ENCODE peak calls at places on chromosomes 1 and 21, in ten cellular contexts. N is thoracic aorta, D is transverse colon, R is lower lobe of right lung, W is GM10248, I is psoas muscle, E is left ventricle myocardium inferior, Y is spleen, H is fibroblast of mammary gland, Q is mesothelial cell of epicardium. Z is an unnamed sample.

GRCh38 chr1:50232271-50232670 is 123.6 kb downstream of the ELAVL4 start:
- DNase-seq in Y (no peak), D (no peak), W (no peak), I (no peak), R (no peak), Q (no peak), H (no peak), E (no peak), N (no peak), Z (no peak)

GRCh38 chr1:215911406-215911968 is 344.4 kb downstream of the KCTD3 start:
- DNase-seq in D (no peak), W (no peak), N (no peak), R (no peak), Q (no peak), I (no peak), Y (no peak), H (peak), E (no peak), Z (no peak)

GRCh38 chr1:7586031-7586941 is 184.8 kb upstream of the VAMP3 start:
- DNase-seq in N (no peak), E (no peak), Y (peak), Q (peak), D (no peak), I (no peak), W (no peak), R (peak), H (no peak), Z (no peak)

GRCh38 chr1:15885701-15886612 is 38.5 kb downstream of the SPEN start:
- DNase-seq in Y (peak), H (peak), R (peak), E (peak), I (peak), W (peak), N (peak), D (peak), Q (peak), Z (peak)

GRCh38 chr1:233710031-233710430 is 96.1 kb downstream of the KCNK1 start:
- DNase-seq in N (no peak), D (no peak), Q (no peak), R (no peak), W (no peak), E (no peak), H (no peak), I (no peak), Y (no peak), Z (no peak)

GRCh38 chr1:10495942-10496341 is 21.2 kb downstream of the PEX14 start:
- DNase-seq in R (no peak), E (no peak), I (no peak), N (no peak), D (no peak), W (no peak), Y (no peak), H (no peak), Q (peak), Z (no peak)

GRCh38 chr1:8602471-8603219 is 214.8 kb downstream of the RERE start:
- DNase-seq in H (no peak), D (no peak), N (no peak), Y (no peak), W (no peak), E (no peak), R (no peak), Q (no peak), I (no peak), Z (no peak)

GRCh38 chr1:165408518-165408917 is 36.4 kb downstream of the RXRG start:
- DNase-seq in N (no peak), W (no peak), Q (no peak), E (no peak), I (no peak), Y (no peak), R (no peak), D (no peak), H (peak), Z (no peak)

GRCh38 chr21:42465008-42465878 is 30.8 kb downstream of the RSPH1 start:
- DNase-seq in Q (no peak), H (no peak), D (peak), W (peak), Y (no peak), I (no peak), E (no peak), R (no peak), N (no peak), Z (no peak)

GRCh38 chr1:207883660-207884245 is 27.2 kb downstream of the CD34 start:
- DNase-seq in I (no peak), W (no peak), Q (no peak), H (no peak), R (no peak), N (no peak), D (no peak), Y (no peak), E (no peak), Z (no peak)

GRCh38 chr1:203765029-203765837 is at the start of gene LAX1:
- DNase-seq in D (peak), N (no peak), E (no peak), R (no peak), I (no peak), W (peak), Q (no peak), H (no peak), Y (no peak), Z (no peak)

GRCh38 chr1:225440380-225440957 is 12.6 kb upstream of the LBR start:
- DNase-seq in W (no peak), H (no peak), I (no peak), Q (no peak), Y (no peak), R (no peak), E (no peak), D (peak), N (no peak), Z (no peak)

GRCh38 chr1:241992734-241993133 is 6.2 kb downstream of the MAP1LC3C start:
- DNase-seq in R (no peak), I (no peak), E (no peak), W (no peak), Y (no peak), D (no peak), N (no peak), H (peak), Q (no peak), Z (no peak)

GRCh38 chr1:85406887-85407593 is 57.9 kb downstream of the DDAH1 start:
- DNase-seq in D (peak), I (no peak), Y (no peak), R (no peak), W (no peak), Q (no peak), N (peak), H (peak), E (no peak), Z (no peak)

GRCh38 chr1:150061632-150062101 is 5.9 kb upstream of the VPS45 start:
- DNase-seq in Y (no peak), I (no peak), D (no peak), H (peak), W (no peak), N (peak), E (no peak), R (no peak), Q (no peak), Z (no peak)

GRCh38 chr1:32992489-32993214 is 28.0 kb upstream of the RNF19B start:
- DNase-seq in I (peak), W (peak), R (peak), N (peak), Q (no peak), Y (peak), D (peak), H (peak), E (peak), Z (peak)

GRCh38 chr1:1894354-1895049 is 3.6 kb upstream of the GNB1 start:
- DNase-seq in E (peak), W (no peak), H (no peak), R (no peak), N (no peak), D (peak), Q (no peak), I (peak), Y (peak), Z (no peak)

GRCh38 chr1:200330770-200331428 is 78.9 kb downstream of the ZNF281 start:
- DNase-seq in Q (no peak), R (no peak), W (no peak), I (no peak), E (no peak), D (no peak), H (no peak), Y (no peak), N (no peak), Z (no peak)

GRCh38 chr1:171252482-171252881 is 4.2 kb downstream of the FMO1 start:
- DNase-seq in Y (peak), E (no peak), R (no peak), H (no peak), W (peak), Q (no peak), D (peak), I (no peak), N (no peak), Z (no peak)

GRCh38 chr21:46066843-46067331 is 31.0 kb upstream of the COL6A2 start:
- DNase-seq in D (no peak), Q (peak), Y (no peak), H (peak), W (no peak), I (peak), R (peak), E (peak), N (no peak), Z (no peak)

GRCh38 chr21:17438642-17439041 is 74.2 kb upstream of the CXADR start:
- DNase-seq in H (no peak), E (no peak), I (no peak), Y (no peak), N (no peak), Q (no peak), W (no peak), R (no peak), D (no peak), Z (no peak)

GRCh38 chr1:66243548-66244130 is 290.3 kb upstream of the SGIP1 start:
- DNase-seq in N (no peak), I (no peak), W (no peak), E (no peak), D (no peak), R (no peak), Q (no peak), H (peak), Y (no peak), Z (no peak)

GRCh38 chr1:167722152-167722869 is 529 bp downstream of the MPZL1 start:
- DNase-seq in H (peak), I (peak), R (no peak), Q (no peak), E (no peak), W (no peak), Y (no peak), D (peak), N (no peak), Z (peak)

GRCh38 chr21:33931799-33932390 is 16.3 kb upstream of the ATP5PO start:
- DNase-seq in I (no peak), Y (peak), Q (no peak), D (no peak), E (no peak), N (no peak), H (no peak), W (no peak), R (no peak), Z (no peak)

GRCh38 chr1:228362141-228362883 is 44.3 kb downstream of the TRIM11 start:
- DNase-seq in E (peak), D (no peak), R (peak), Q (no peak), H (no peak), I (peak), N (no peak), Y (peak), W (no peak), Z (no peak)

GRCh38 chr1:210594605-210595004 is 265.9 kb downstream of the HHAT start:
- DNase-seq in R (no peak), E (no peak), I (no peak), D (no peak), Y (no peak), Q (no peak), N (no peak), H (no peak), W (no peak), Z (no peak)

GRCh38 chr1:210600421-210601195 is 271.9 kb downstream of the HHAT start:
- DNase-seq in Q (no peak), E (no peak), H (no peak), N (no peak), D (no peak), W (no peak), I (no peak), R (no peak), Y (no peak), Z (no peak)

GRCh38 chr1:210598135-210598652 is 269.5 kb downstream of the HHAT start:
- DNase-seq in Y (no peak), I (peak), Q (no peak), E (no peak), H (peak), N (peak), W (no peak), R (peak), D (peak), Z (no peak)

GRCh38 chr1:210596641-210597040 is 267.9 kb downstream of the HHAT start:
- DNase-seq in N (no peak), Q (no peak), W (no peak), Y (no peak), D (no peak), R (no peak), I (no peak), H (no peak), E (no peak), Z (no peak)

DNA sequence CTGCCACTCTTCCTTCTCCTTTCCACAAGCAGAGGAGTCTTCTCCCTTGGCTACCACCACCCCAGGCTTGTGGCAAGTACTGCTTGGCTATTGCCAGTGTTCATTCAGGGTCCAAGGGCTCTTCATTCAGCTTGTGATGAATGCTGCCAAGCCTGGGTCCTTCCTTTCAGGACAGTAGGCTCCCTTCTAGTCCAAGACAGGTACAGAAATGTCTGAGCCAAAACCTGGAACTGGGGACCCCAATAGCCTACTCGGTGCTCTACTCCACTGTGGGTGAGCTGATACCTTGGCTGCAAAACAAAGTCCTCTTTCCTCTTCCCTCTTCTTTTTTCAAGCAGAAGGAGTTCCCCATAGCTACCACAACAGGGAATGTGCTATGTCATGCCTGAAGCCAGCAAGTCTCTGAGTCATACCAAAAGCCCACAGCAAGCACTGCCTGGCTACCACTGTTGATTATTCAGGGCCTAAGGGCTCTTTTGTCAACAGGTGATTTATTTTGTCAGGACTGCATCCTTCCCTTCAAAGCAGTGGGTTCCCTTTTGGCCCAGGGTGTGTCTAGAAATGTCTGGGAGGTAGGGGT is 268.9 kb downstream of the HHAT start:
- DNase-seq in D (no peak), R (no peak), Y (no peak), I (no peak), E (no peak), W (no peak), H (peak), N (no peak), Q (no peak), Z (no peak)
- TF ChIP-seq CTCF in D (no peak), R (no peak), Y (no peak), I (no peak), E (no peak), W (no peak), H (no peak), N (no peak), Q (no peak), Z (no peak)

GRCh38 chr1:183472488-183473285 is at the start of gene SMG7:
- DNase-seq in E (peak), Y (peak), Q (peak), H (peak), I (peak), W (peak), D (peak), R (peak), N (peak), Z (no peak)

GRCh38 chr1:183473286-183473536 is 912 bp downstream of the SMG7 start:
- DNase-seq in Y (no peak), Q (no peak), E (no peak), H (peak), R (no peak), D (no peak), W (no peak), I (no peak), N (no peak), Z (no peak)

GRCh38 chr1:183470961-183471747 is 1.1 kb upstream of the SMG7 start:
- DNase-seq in E (peak), Q (peak), H (peak), R (peak), N (peak), W (peak), I (peak), Y (peak), D (peak), Z (peak)

GRCh38 chr1:183470147-183470960 is 1.9 kb upstream of the SMG7 start:
- DNase-seq in W (peak), R (peak), I (peak), D (peak), Q (peak), E (peak), H (peak), N (peak), Y (peak), Z (peak)

GRCh38 chr1:183471748-183472487 is 381 bp upstream of the SMG7 start:
- DNase-seq in W (peak), E (peak), R (peak), D (peak), I (peak), N (peak), Y (peak), H (peak), Q (peak), Z (peak)
- TF ChIP-seq CTCF in W (peak), E (peak), R (peak), D (peak), I (no peak), N (no peak), Y (peak), H (no peak), Q (no peak), Z (peak)

GRCh38 chr1:6271001-6271400 is 10.1 kb upstream of the GPR153 start:
- DNase-seq in D (no peak), Y (no peak), E (no peak), N (no peak), W (no peak), I (no peak), R (no peak), Q (no peak), H (no peak), Z (no peak)

GRCh38 chr1:6274102-6274501 is 13.2 kb upstream of the GPR153 start:
- DNase-seq in H (no peak), Q (no peak), E (no peak), I (no peak), W (no peak), Y (no peak), N (no peak), R (no peak), D (no peak), Z (no peak)

GRCh38 chr1:6271554-6271953 is 10.7 kb upstream of the GPR153 start:
- DNase-seq in E (no peak), D (peak), I (no peak), H (no peak), W (no peak), Y (no peak), R (no peak), N (no peak), Q (no peak), Z (no peak)

GRCh38 chr1:6273380-6273891 is 12.5 kb upstream of the GPR153 start:
- DNase-seq in W (no peak), D (no peak), H (peak), I (no peak), Y (no peak), N (no peak), Q (no peak), E (no peak), R (no peak), Z (no peak)

DNA sequence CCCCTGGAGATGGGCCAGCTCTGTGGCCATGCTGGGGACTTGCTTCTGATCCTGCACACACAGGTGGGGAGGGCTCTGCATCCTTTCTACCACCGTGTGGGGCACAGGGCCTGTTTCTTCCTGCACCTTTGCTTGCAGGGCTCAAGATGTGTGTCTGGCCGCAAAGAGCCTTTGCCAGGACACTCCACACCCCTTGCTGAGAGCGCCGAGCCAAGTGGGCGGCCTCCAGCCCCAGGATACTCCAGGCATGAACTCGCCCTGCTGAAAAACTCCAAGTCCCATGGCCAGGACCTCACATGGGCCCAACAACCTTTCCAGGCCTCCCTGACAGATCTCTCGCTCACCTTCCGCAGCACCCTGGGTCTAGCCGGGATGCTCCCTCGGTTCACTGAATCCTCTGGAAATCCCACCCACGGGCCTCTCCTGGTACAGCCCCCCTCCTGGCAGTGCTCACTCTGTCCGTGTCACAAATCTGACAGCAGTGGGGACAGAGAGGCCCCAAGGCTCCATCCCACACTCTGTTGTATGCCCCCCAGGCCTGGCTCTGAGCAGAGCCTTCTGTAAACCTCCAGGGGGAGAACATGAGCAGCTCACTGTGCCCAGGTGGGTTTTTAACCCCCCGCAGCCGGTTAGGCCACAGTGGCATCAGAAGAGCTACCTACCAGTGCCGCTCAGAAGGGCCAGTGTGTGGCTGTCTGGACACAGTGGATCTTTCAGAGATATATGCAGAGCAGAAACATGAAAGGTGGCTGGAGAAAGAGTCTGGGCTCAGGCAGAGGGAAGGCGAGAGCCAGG is 11.8 kb upstream of the GPR153 start:
- DNase-seq in H (no peak), R (no peak), E (no peak), W (no peak), I (no peak), Q (no peak), Y (no peak), N (no peak), D (no peak), Z (no peak)
- TF ChIP-seq CTCF in H (peak), R (no peak), E (no peak), W (no peak), I (no peak), Q (no peak), Y (no peak), N (no peak), D (no peak), Z (peak)

DNA sequence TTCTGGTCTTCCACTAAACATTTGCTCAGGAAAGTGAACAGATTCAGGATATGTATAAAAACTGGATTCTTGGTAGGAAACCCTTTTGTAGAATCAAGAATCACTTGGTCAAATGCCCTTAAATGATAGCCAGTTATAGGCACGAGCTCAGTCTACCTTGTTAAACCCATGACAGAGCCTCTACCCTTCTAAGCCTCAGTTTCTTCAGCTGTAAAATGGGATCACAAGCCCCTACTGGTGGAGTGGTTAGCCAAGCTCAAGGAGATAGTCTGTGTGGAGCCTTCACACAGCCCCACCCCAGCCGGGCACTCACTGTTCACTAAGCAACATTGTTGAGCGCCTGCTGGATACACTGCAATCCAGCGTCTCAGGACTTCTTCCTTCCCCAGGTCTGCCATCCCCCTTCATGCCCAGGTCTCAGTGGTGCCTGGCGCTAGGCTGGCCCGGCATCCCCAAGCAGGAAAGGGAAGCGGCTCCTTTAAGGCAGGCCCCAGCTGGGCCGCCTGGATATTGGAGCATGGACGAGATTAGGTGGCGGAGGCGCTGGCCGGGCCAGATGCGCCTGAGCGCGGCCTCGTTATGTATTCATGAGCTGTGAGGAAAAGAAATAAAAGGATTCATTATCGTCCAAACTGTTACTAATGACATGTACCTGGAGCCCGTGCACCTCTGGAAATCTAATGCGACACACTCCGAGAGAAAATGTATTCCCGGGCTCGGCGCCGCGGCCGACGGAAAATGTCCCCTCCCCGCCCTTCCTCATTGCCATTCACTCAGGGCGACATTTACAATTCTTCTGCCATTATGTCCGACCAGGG is 75.5 kb downstream of the TAS1R2 start:
- DNase-seq in R (no peak), H (no peak), Q (no peak), D (no peak), Y (no peak), N (no peak), W (no peak), I (no peak), E (no peak), Z (no peak)
- TF ChIP-seq CTCF in R (no peak), H (no peak), Q (no peak), D (no peak), Y (no peak), N (no peak), W (no peak), I (no peak), E (no peak), Z (no peak)

Z was measured in progenitor cell of endocrine pancreas.